ENCODE peak calls at places on chromosomes 13 and 19, in ten cellular contexts. U, E, O, K, S, A, F, L, M and T are unnamed samples.
A peak's percentile ranks its signal among the peaks of the same experiment; 100 is the strongest.

GRCh38 chr13:76271728-76272232 is 614.4 kb downstream of the KCTD12 start:
- DNase-seq in U (no peak), E (no peak), O (no peak), K (no peak), S (no peak), A (no peak), F (no peak), L (no peak), M (no peak), T (no peak)

GRCh38 chr13:104315606-104316005 is 1249.4 kb upstream of the SLC10A2 start:
- DNase-seq in U (no peak), E (no peak), O (no peak), K (no peak), S (no peak), A (peak; percentile 88), F (no peak), L (no peak), M (no peak), T (no peak)

GRCh38 chr13:108924154-108924940 is 294.9 kb downstream of the MYO16 start:
- DNase-seq in U (no peak), E (no peak), O (no peak), K (no peak), S (no peak), A (no peak), F (no peak), L (no peak), M (no peak), T (no peak)

GRCh38 chr19:1251233-1251502 is 2.8 kb downstream of the MIDN start:
- DNase-seq in U (peak; percentile 68), E (peak; percentile 49), O (no peak), K (no peak), S (no peak), A (no peak), F (peak; percentile 84), L (no peak), M (no peak), T (no peak)

GRCh38 chr19:43562698-43563241 is 12.6 kb downstream of the XRCC1 start:
- DNase-seq in U (peak; percentile 66), E (no peak), O (no peak), K (peak; percentile 28), S (peak; percentile 14), A (peak; percentile 26), F (peak; percentile 82), L (peak; percentile 92), M (no peak), T (peak; percentile 90)

GRCh38 chr13:112066624-112067004 is 335 bp upstream of the SOX1 start:
- DNase-seq in U (no peak), E (peak; percentile 82), O (no peak), K (no peak), S (no peak), A (no peak), F (no peak), L (no peak), M (no peak), T (no peak)

GRCh38 chr13:61136515-61136914 is 279.1 kb downstream of the PCDH20 start:
- DNase-seq in U (no peak), E (no peak), O (no peak), K (no peak), S (no peak), A (no peak), F (no peak), L (no peak), M (no peak), T (no peak)

GRCh38 chr13:39253774-39254173 is 215.5 kb downstream of the NHLRC3 start:
- DNase-seq in U (no peak), E (no peak), O (no peak), K (no peak), S (no peak), A (peak; percentile 6), F (no peak), L (no peak), M (no peak), T (no peak)

GRCh38 chr19:18319591-18320135 is 3.2 kb downstream of the LSM4 start:
- DNase-seq in U (peak; percentile 73), E (no peak), O (no peak), K (no peak), S (no peak), A (no peak), F (no peak), L (no peak), M (no peak), T (no peak)

GRCh38 chr19:18320865-18321728 is 1.8 kb downstream of the LSM4 start:
- DNase-seq in U (no peak), E (no peak), O (no peak), K (no peak), S (no peak), A (no peak), F (no peak), L (no peak), M (no peak), T (no peak)

GRCh38 chr19:18322318-18322758 is 538 bp downstream of the LSM4 start:
- DNase-seq in U (no peak), E (peak; percentile 57), O (no peak), K (no peak), S (no peak), A (no peak), F (peak; percentile 60), L (no peak), M (no peak), T (no peak)

GRCh38 chr19:18321729-18322091 is 1.2 kb downstream of the LSM4 start:
- DNase-seq in U (no peak), E (no peak), O (no peak), K (no peak), S (no peak), A (no peak), F (no peak), L (no peak), M (no peak), T (no peak)

GRCh38 chr19:18322759-18323460 is at the start of gene LSM4:
- DNase-seq in U (peak; percentile 99), E (peak; percentile 99), O (peak; percentile 98), K (peak; percentile 85), S (peak; percentile 93), A (peak; percentile 71), F (peak; percentile 98), L (peak; percentile 71), M (peak; percentile 99), T (peak; percentile 99)
- TF ChIP-seq CTCF in U (peak; percentile 70), E (no peak), O (no peak), K (peak; percentile 16), S (no peak), A (peak; percentile 22), F (no peak), L (peak; percentile 37), M (no peak), T (no peak)

GRCh38 chr19:17542042-17542441 is 13.4 kb upstream of the COLGALT1 start:
- DNase-seq in U (no peak), E (no peak), O (no peak), K (no peak), S (no peak), A (no peak), F (no peak), L (no peak), M (no peak), T (no peak)

GRCh38 chr19:17540174-17540573 is 15.3 kb upstream of the COLGALT1 start:
- DNase-seq in U (no peak), E (no peak), O (no peak), K (no peak), S (no peak), A (no peak), F (no peak), L (no peak), M (no peak), T (no peak)

GRCh38 chr19:17541184-17541759 is 14.2 kb upstream of the COLGALT1 start:
- DNase-seq in U (no peak), E (no peak), O (no peak), K (no peak), S (no peak), A (no peak), F (no peak), L (no peak), M (no peak), T (no peak)

GRCh38 chr19:17538684-17539287 is 16.7 kb upstream of the COLGALT1 start:
- DNase-seq in U (no peak), E (no peak), O (no peak), K (no peak), S (no peak), A (no peak), F (no peak), L (no peak), M (no peak), T (no peak)

DNA sequence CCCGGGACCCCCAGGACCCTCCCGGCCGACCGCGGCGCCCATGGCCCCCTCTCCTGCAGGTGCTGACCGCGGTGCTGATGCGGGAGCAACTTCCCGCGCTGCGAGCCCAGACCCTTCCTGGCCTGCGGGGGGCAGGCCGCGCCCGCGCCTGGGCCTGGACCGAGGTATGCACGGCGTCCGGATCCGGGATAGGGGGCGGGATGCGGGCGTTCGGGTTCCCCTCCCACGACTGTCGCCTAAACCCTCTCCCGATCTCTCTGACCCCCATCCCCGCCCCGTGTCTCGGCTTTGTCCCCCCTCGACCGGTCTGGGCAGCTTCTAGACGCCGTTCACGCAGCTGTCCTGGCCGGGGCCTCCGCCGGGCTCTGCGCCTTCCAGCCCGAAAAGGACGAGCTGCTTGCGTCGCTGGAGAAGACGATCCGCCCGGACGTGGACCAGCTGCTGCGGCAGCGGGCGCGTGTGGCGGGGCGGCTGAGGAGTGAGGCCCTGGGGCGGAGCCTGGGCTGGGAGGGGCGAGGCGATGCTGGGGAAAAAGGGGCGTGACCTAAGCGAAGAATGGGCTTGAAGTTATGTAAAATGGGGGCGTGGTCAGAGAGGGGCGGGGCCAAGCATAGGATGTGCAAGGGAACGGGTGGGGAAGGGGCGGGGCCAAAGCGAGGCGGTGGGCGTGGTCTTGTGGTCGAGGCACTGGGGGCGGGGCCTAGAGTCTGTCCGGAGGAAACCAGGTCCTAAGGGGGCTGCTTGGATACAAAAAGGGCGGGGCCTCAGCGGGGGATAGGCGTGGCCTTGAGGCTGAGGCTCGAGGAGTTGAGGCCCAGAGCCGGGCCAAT is 15.9 kb upstream of the COLGALT1 start:
- DNase-seq in U (peak; percentile 87), E (peak; percentile 99), O (peak; percentile 99), K (peak; percentile 82), S (peak; percentile 89), A (peak; percentile 69), F (peak; percentile 94), L (peak; percentile 45), M (peak; percentile 87), T (peak; percentile 94)
- TF ChIP-seq CTCF in U (peak; percentile 18), E (no peak), O (peak; percentile 61), K (peak; percentile 45), S (no peak), A (peak; percentile 50), F (no peak), L (peak; percentile 35), M (no peak), T (peak; percentile 52)

DNA sequence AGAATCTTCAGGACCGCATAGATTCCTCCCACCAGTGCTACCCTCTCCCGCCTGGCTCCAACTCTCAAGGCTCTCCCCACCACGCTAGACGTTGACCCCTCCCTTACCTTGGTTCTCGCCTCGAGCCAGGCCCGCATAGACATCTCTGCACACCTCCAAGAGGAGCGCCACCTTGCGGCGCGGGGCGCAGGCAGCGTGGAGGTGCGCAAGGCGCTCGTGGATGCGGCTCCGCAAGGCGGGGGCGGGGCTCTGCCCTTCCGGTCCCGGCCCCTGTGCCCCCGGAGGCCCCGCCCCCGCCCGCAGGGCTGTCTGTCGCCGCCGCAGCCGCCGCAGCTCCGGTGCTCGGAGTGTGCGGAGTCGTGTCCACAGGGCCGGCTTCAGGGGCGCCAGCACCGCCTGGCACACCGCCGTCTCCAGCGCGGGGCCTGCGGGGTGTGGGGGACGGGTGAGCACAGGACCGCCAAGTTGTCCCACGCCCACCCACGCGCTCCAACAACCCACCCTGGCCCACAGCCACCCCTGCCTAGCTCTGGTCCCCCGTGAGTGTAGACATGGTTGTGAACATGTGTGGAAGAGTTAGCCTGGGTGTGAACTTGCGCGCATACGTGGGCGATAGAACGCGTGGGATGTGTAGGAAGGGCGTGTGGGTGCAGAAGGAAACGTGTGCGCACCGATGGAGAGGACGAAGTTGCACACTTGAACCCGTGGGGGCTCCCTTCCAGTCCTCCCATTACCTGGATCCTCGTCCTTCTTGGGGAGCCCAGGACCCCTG is 8.1 kb downstream of the RINL start:
- DNase-seq in U (peak; percentile 96), E (peak; percentile 81), O (no peak), K (no peak), S (no peak), A (no peak), F (peak; percentile 78), L (no peak), M (peak; percentile 85), T (no peak)
- TF ChIP-seq CTCF in U (peak; percentile 90), E (peak; percentile 57), O (peak; percentile 85), K (peak; percentile 75), S (peak; percentile 76), A (peak; percentile 86), F (peak; percentile 70), L (peak; percentile 77), M (peak; percentile 55), T (peak; percentile 68)

GRCh38 chr13:97749174-97749573 is 204.3 kb upstream of the IPO5 start:
- DNase-seq in U (no peak), E (no peak), O (no peak), K (no peak), S (no peak), A (no peak), F (no peak), L (no peak), M (no peak), T (no peak)
- TF ChIP-seq CTCF in U (no peak), E (no peak), O (peak; percentile 34), K (no peak), S (no peak), A (no peak), F (no peak), L (no peak), M (no peak), T (no peak)